ENCODE peak calls at places on chromosomes 11 and 22, in nine cellular contexts. One of them, this sample, is unnamed.

GRCh38 chr22:29202231-29203192 is 3.2 kb upstream of the EMID1 start:
- DNase-seq in Karpas-422: peak; percentile 86
- DNase-seq in sigmoid colon: no peak
- DNase-seq in PC-3: peak; percentile 31
- DNase-seq in aorta: peak; percentile 77
- DNase-seq in transverse colon: peak; percentile 59
- DNase-seq in CD4-positive, alpha-beta memory T cell: peak; percentile 55
- DNase-seq in uterus: no peak
- DNase-seq in neuronal stem cell: no peak
- DNase-seq in this sample: peak; percentile 12

GRCh38 chr11:91158901-91159537 is 936.2 kb upstream of the CHORDC1 start:
- DNase-seq in CD4-positive, alpha-beta memory T cell: no peak
- DNase-seq in uterus: no peak
- DNase-seq in sigmoid colon: no peak
- DNase-seq in PC-3: peak; percentile 88
- DNase-seq in neuronal stem cell: no peak
- DNase-seq in aorta: no peak
- DNase-seq in Karpas-422: no peak
- DNase-seq in transverse colon: no peak
- DNase-seq in this sample: no peak

GRCh38 chr22:38657248-38657909 is 941 bp downstream of the CBY1 start:
- DNase-seq in uterus: no peak
- DNase-seq in Karpas-422: peak; percentile 83
- DNase-seq in sigmoid colon: no peak
- DNase-seq in transverse colon: peak; percentile 46
- DNase-seq in PC-3: peak; percentile 31
- DNase-seq in CD4-positive, alpha-beta memory T cell: no peak
- DNase-seq in neuronal stem cell: no peak
- DNase-seq in aorta: no peak
- DNase-seq in this sample: no peak

GRCh38 chr11:9219115-9219514 is 46.0 kb downstream of the DENND5A start:
- DNase-seq in neuronal stem cell: no peak
- DNase-seq in sigmoid colon: no peak
- DNase-seq in CD4-positive, alpha-beta memory T cell: no peak
- DNase-seq in PC-3: no peak
- DNase-seq in transverse colon: no peak
- DNase-seq in aorta: no peak
- DNase-seq in Karpas-422: no peak
- DNase-seq in uterus: no peak
- DNase-seq in this sample: no peak

GRCh38 chr11:8167796-8168195 is 1.0 kb downstream of the RIC3 start:
- DNase-seq in neuronal stem cell: no peak
- DNase-seq in Karpas-422: no peak
- DNase-seq in CD4-positive, alpha-beta memory T cell: no peak
- DNase-seq in sigmoid colon: no peak
- DNase-seq in uterus: no peak
- DNase-seq in aorta: no peak
- DNase-seq in PC-3: no peak
- DNase-seq in transverse colon: no peak
- DNase-seq in this sample: no peak

GRCh38 chr11:414333-414857 is 404 bp downstream of the SIGIRR start:
- DNase-seq in PC-3: no peak
- DNase-seq in sigmoid colon: no peak
- DNase-seq in aorta: peak; percentile 35
- DNase-seq in Karpas-422: no peak
- DNase-seq in transverse colon: no peak
- DNase-seq in uterus: no peak
- DNase-seq in neuronal stem cell: no peak
- DNase-seq in CD4-positive, alpha-beta memory T cell: no peak
- DNase-seq in this sample: no peak

GRCh38 chr22:50670914-50671538 is 1.6 kb upstream of the SHANK3 start:
- DNase-seq in PC-3: no peak
- DNase-seq in Karpas-422: no peak
- DNase-seq in aorta: no peak
- DNase-seq in CD4-positive, alpha-beta memory T cell: no peak
- DNase-seq in uterus: no peak
- DNase-seq in neuronal stem cell: no peak
- DNase-seq in sigmoid colon: no peak
- DNase-seq in transverse colon: no peak
- DNase-seq in this sample: no peak

GRCh38 chr11:1458340-1459218 is 28.0 kb downstream of the MOB2 start:
- DNase-seq in neuronal stem cell: peak; percentile 35
- DNase-seq in Karpas-422: peak; percentile 57
- DNase-seq in aorta: peak; percentile 72
- DNase-seq in transverse colon: peak; percentile 80
- DNase-seq in uterus: peak; percentile 91
- DNase-seq in PC-3: peak; percentile 4
- DNase-seq in sigmoid colon: peak; percentile 96
- DNase-seq in CD4-positive, alpha-beta memory T cell: no peak
- DNase-seq in this sample: no peak

GRCh38 chr11:66852466-66853241 is 4.2 kb upstream of the LRFN4 start:
- DNase-seq in sigmoid colon: peak; percentile 62
- DNase-seq in neuronal stem cell: no peak
- DNase-seq in transverse colon: no peak
- DNase-seq in CD4-positive, alpha-beta memory T cell: no peak
- DNase-seq in Karpas-422: no peak
- DNase-seq in uterus: no peak
- DNase-seq in PC-3: no peak
- DNase-seq in aorta: peak; percentile 40
- DNase-seq in this sample: no peak

GRCh38 chr11:18723991-18724390 is 2.0 kb downstream of the IGSF22 start:
- DNase-seq in uterus: no peak
- DNase-seq in Karpas-422: no peak
- DNase-seq in CD4-positive, alpha-beta memory T cell: no peak
- DNase-seq in transverse colon: no peak
- DNase-seq in neuronal stem cell: no peak
- DNase-seq in PC-3: no peak
- DNase-seq in sigmoid colon: no peak
- DNase-seq in aorta: no peak
- DNase-seq in this sample: no peak

GRCh38 chr11:62340269-62340901 is 3.1 kb downstream of the ASRGL1 start:
- DNase-seq in sigmoid colon: peak; percentile 69
- DNase-seq in Karpas-422: peak; percentile 83
- DNase-seq in uterus: peak; percentile 32
- DNase-seq in PC-3: peak; percentile 74
- DNase-seq in aorta: peak; percentile 62
- DNase-seq in CD4-positive, alpha-beta memory T cell: peak; percentile 45
- DNase-seq in neuronal stem cell: peak; percentile 18
- DNase-seq in transverse colon: peak; percentile 67
- DNase-seq in this sample: peak; percentile 48

GRCh38 chr11:12439615-12440014 is 62.2 kb downstream of the PARVA start:
- DNase-seq in transverse colon: peak; percentile 35
- DNase-seq in Karpas-422: no peak
- DNase-seq in PC-3: no peak
- DNase-seq in aorta: no peak
- DNase-seq in sigmoid colon: no peak
- DNase-seq in uterus: no peak
- DNase-seq in CD4-positive, alpha-beta memory T cell: no peak
- DNase-seq in neuronal stem cell: no peak
- DNase-seq in this sample: no peak

GRCh38 chr22:45218974-45219373 is 21.7 kb downstream of the KIAA0930 start:
- DNase-seq in sigmoid colon: no peak
- DNase-seq in uterus: no peak
- DNase-seq in CD4-positive, alpha-beta memory T cell: peak; percentile 11
- DNase-seq in neuronal stem cell: no peak
- DNase-seq in aorta: no peak
- DNase-seq in transverse colon: no peak
- DNase-seq in PC-3: no peak
- DNase-seq in Karpas-422: peak; percentile 85
- DNase-seq in this sample: no peak

GRCh38 chr11:534592-535518 is 521 bp downstream of the HRAS start:
- DNase-seq in neuronal stem cell: no peak
- DNase-seq in CD4-positive, alpha-beta memory T cell: peak; percentile 38
- DNase-seq in uterus: no peak
- DNase-seq in PC-3: peak; percentile 42
- DNase-seq in sigmoid colon: no peak
- DNase-seq in transverse colon: no peak
- DNase-seq in Karpas-422: peak; percentile 75
- DNase-seq in aorta: peak; percentile 57
- DNase-seq in this sample: no peak

GRCh38 chr22:26429458-26430238 is 588 bp downstream of the ASPHD2 start:
- DNase-seq in sigmoid colon: no peak
- DNase-seq in Karpas-422: peak; percentile 70
- DNase-seq in aorta: no peak
- DNase-seq in CD4-positive, alpha-beta memory T cell: no peak
- DNase-seq in uterus: no peak
- DNase-seq in PC-3: no peak
- DNase-seq in neuronal stem cell: no peak
- DNase-seq in transverse colon: no peak
- DNase-seq in this sample: peak; percentile 11

GRCh38 chr11:82930229-82930628 is 28.7 kb downstream of the DDIAS start:
- DNase-seq in uterus: no peak
- DNase-seq in sigmoid colon: no peak
- DNase-seq in Karpas-422: peak; percentile 88
- DNase-seq in CD4-positive, alpha-beta memory T cell: no peak
- DNase-seq in neuronal stem cell: no peak
- DNase-seq in transverse colon: no peak
- DNase-seq in aorta: no peak
- DNase-seq in PC-3: no peak
- DNase-seq in this sample: no peak
- H3K4me1 ChIP-seq in uterus: no peaks in the 10 kb centered on the region
- H3K4me1 ChIP-seq in sigmoid colon: no peaks in the 10 kb centered on the region
- H3K4me1 ChIP-seq in Karpas-422: peaks cover 72% of the 10 kb centered on the region
- H3K4me1 ChIP-seq in CD4-positive, alpha-beta memory T cell: peaks cover 15% of the 10 kb centered on the region
- H3K4me1 ChIP-seq in neuronal stem cell: no peaks in the 10 kb centered on the region
- H3K4me1 ChIP-seq in transverse colon: no peaks in the 10 kb centered on the region
- H3K4me1 ChIP-seq in aorta: no peaks in the 10 kb centered on the region
- H3K4me1 ChIP-seq in PC-3: no peaks in the 10 kb centered on the region
- H3K4me1 ChIP-seq in this sample: peaks cover 8% of the 10 kb centered on the region

DNA sequence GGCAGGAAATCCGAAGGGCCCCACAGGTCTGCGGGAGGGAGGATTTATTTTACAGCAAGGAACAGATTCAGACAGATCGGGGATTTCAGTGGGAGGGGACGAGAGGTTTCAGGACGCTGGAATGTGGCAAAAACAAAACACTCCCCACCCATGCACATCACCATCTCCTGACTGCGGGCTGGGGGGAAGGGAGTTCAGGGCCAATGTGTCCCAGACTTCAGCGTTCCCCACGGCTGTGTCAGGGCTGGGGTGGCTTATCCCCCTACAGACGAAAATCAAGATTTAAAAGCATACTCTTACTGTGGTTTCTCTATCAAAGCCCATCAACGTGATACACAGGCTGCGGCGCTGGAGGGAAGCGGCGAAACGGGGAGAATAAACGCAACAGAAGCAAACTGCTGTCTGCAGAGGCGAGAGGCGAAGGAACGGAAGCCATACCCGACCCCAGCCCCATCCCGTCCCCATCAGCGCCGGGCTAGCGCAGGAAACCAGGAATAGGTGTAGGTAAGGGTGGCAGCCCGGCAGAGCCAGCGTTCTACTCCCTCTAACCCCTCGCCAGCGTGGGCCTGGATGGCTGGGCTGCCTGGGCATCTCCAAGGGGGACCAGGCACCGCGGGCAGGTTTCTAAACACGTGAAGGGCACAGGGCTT is 2.7 kb downstream of the TENM4 start:
- DNase-seq in uterus: peak; percentile 17
- DNase-seq in aorta: peak; percentile 47
- DNase-seq in neuronal stem cell: no peak
- DNase-seq in sigmoid colon: peak; percentile 67
- DNase-seq in Karpas-422: no peak
- DNase-seq in PC-3: no peak
- DNase-seq in CD4-positive, alpha-beta memory T cell: no peak
- DNase-seq in transverse colon: no peak
- DNase-seq in this sample: no peak
- H3K27me3 ChIP-seq in uterus: peaks cover 3% of the 10 kb centered on the region
- H3K27me3 ChIP-seq in aorta: no peaks in the 10 kb centered on the region
- H3K27me3 ChIP-seq in neuronal stem cell: peaks cover 2% of the 10 kb centered on the region
- H3K27me3 ChIP-seq in sigmoid colon: peaks cover 36% of the 10 kb centered on the region
- H3K27me3 ChIP-seq in Karpas-422: no peaks in the 10 kb centered on the region
- H3K27me3 ChIP-seq in PC-3: peaks cover 99% of the 10 kb centered on the region
- H3K27me3 ChIP-seq in CD4-positive, alpha-beta memory T cell: peaks cover 4% of the 10 kb centered on the region
- H3K27me3 ChIP-seq in transverse colon: peaks cover 100% of the 10 kb centered on the region
- H3K27me3 ChIP-seq in this sample: peaks cover 21% of the 10 kb centered on the region

DNA sequence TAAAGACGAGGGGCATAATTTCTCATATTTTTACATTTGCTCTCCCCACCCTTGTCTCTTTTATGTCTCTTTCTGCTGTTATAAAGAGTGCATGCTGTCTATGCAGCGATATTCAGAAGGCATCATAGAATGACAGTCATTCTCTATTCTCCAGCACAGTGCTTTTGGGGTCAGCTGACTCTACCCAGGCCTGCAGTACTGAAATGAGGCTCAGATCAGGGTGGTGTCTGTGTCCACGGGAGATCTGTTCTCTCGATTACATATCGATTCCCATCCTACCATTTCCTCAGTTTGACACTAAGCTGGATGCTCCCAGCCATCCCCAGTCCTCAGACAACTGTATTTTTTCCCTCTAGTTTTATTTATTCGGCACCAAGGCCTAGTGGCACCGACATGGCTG is 71.5 kb upstream of the PICALM start:
- DNase-seq in neuronal stem cell: no peak
- DNase-seq in PC-3: no peak
- DNase-seq in uterus: no peak
- DNase-seq in sigmoid colon: no peak
- DNase-seq in transverse colon: no peak
- DNase-seq in Karpas-422: no peak
- DNase-seq in aorta: no peak
- DNase-seq in CD4-positive, alpha-beta memory T cell: no peak
- DNase-seq in this sample: no peak
- H3K27ac ChIP-seq in neuronal stem cell: no peak overlapping the region
- H3K27ac ChIP-seq in PC-3: no peak overlapping the region
- H3K27ac ChIP-seq in uterus: no peak overlapping the region
- H3K27ac ChIP-seq in sigmoid colon: no peak overlapping the region
- H3K27ac ChIP-seq in transverse colon: no peak overlapping the region
- H3K27ac ChIP-seq in Karpas-422: no peak overlapping the region
- H3K27ac ChIP-seq in aorta: no peak overlapping the region
- H3K27ac ChIP-seq in CD4-positive, alpha-beta memory T cell: no peak overlapping the region
- H3K27ac ChIP-seq in this sample: no peak overlapping the region

GRCh38 chr11:119377112-119377901 is 4.2 kb downstream of the USP2 start:
- DNase-seq in PC-3: peak; percentile 41
- DNase-seq in CD4-positive, alpha-beta memory T cell: no peak
- DNase-seq in neuronal stem cell: no peak
- DNase-seq in transverse colon: no peak
- DNase-seq in uterus: no peak
- DNase-seq in sigmoid colon: no peak
- DNase-seq in Karpas-422: no peak
- DNase-seq in aorta: no peak
- DNase-seq in this sample: no peak

GRCh38 chr11:119380160-119380815 is 1.2 kb downstream of the USP2 start:
- DNase-seq in PC-3: no peak
- DNase-seq in CD4-positive, alpha-beta memory T cell: no peak
- DNase-seq in transverse colon: no peak
- DNase-seq in Karpas-422: no peak
- DNase-seq in sigmoid colon: no peak
- DNase-seq in aorta: no peak
- DNase-seq in uterus: no peak
- DNase-seq in neuronal stem cell: no peak
- DNase-seq in this sample: no peak

GRCh38 chr11:119377961-119378667 is 3.4 kb downstream of the USP2 start:
- DNase-seq in uterus: no peak
- DNase-seq in PC-3: no peak
- DNase-seq in Karpas-422: no peak
- DNase-seq in aorta: no peak
- DNase-seq in CD4-positive, alpha-beta memory T cell: no peak
- DNase-seq in sigmoid colon: no peak
- DNase-seq in transverse colon: no peak
- DNase-seq in neuronal stem cell: no peak
- DNase-seq in this sample: no peak

GRCh38 chr11:119380816-119381185 is 689 bp downstream of the USP2 start:
- DNase-seq in aorta: no peak
- DNase-seq in PC-3: no peak
- DNase-seq in uterus: no peak
- DNase-seq in sigmoid colon: no peak
- DNase-seq in Karpas-422: no peak
- DNase-seq in CD4-positive, alpha-beta memory T cell: no peak
- DNase-seq in neuronal stem cell: no peak
- DNase-seq in transverse colon: no peak
- DNase-seq in this sample: no peak

GRCh38 chr11:119378851-119379465 is 2.5 kb downstream of the USP2 start:
- DNase-seq in CD4-positive, alpha-beta memory T cell: no peak
- DNase-seq in transverse colon: no peak
- DNase-seq in uterus: no peak
- DNase-seq in neuronal stem cell: no peak
- DNase-seq in Karpas-422: no peak
- DNase-seq in aorta: no peak
- DNase-seq in PC-3: no peak
- DNase-seq in sigmoid colon: no peak
- DNase-seq in this sample: no peak
- H3K4me1 ChIP-seq in CD4-positive, alpha-beta memory T cell: peaks cover 22% of the 10 kb centered on the region
- H3K4me1 ChIP-seq in transverse colon: peaks cover 16% of the 10 kb centered on the region
- H3K4me1 ChIP-seq in uterus: peaks cover 11% of the 10 kb centered on the region
- H3K4me1 ChIP-seq in neuronal stem cell: peaks cover 35% of the 10 kb centered on the region
- H3K4me1 ChIP-seq in Karpas-422: peaks cover 75% of the 10 kb centered on the region
- H3K4me1 ChIP-seq in aorta: no peaks in the 10 kb centered on the region
- H3K4me1 ChIP-seq in PC-3: peaks cover 27% of the 10 kb centered on the region
- H3K4me1 ChIP-seq in sigmoid colon: peaks cover 30% of the 10 kb centered on the region
- H3K4me1 ChIP-seq in this sample: peaks cover 20% of the 10 kb centered on the region

This sample was measured in CD4-positive, CD25-positive, alpha-beta regulatory T cell.